ENCODE peak calls at places on chromosomes 16 and 17, in five cellular contexts. C is endodermal cell, N is fibroblast of lung, H is stomach, S is H9. U is an unnamed sample.
A peak's percentile ranks its signal among the peaks of the same experiment; 100 is the strongest.

GRCh38 chr17:42362245-42362961 is 25.8 kb downstream of the STAT3 start:
- DNase-seq in C (no peak), N (no peak), H (no peak), S (no peak), U (no peak)

GRCh38 chr17:41907185-41907556 is 11.6 kb downstream of the ACLY start:
- DNase-seq in C (no peak), N (peak; percentile 80), H (no peak), S (no peak), U (no peak)

GRCh38 chr16:4914528-4915225 is 22.3 kb downstream of the PPL start:
- DNase-seq in C (no peak), N (no peak), H (no peak), S (no peak), U (no peak)

GRCh38 chr16:31537362-31537921 is 9.7 kb downstream of the AHSP start:
- DNase-seq in C (peak; percentile 63), N (no peak), H (no peak), S (peak; percentile 34), U (peak; percentile 25)

GRCh38 chr16:88649924-88650748 is 717 bp downstream of the CYBA start:
- DNase-seq in C (peak; percentile 77), N (no peak), H (peak; percentile 48), S (peak; percentile 35), U (no peak)

GRCh38 chr16:183005-183404 is 2.7 kb downstream of the HBQ1 start:
- DNase-seq in C (no peak), N (no peak), H (no peak), S (no peak), U (no peak)

GRCh38 chr16:19886061-19886792 is 1.6 kb upstream of the GPRC5B start:
- DNase-seq in C (peak; percentile 95), N (peak; percentile 79), H (peak; percentile 78), S (peak; percentile 87), U (peak; percentile 88)

GRCh38 chr16:22296225-22297113 is 740 bp upstream of the POLR3E start:
- DNase-seq in C (no peak), N (peak; percentile 17), H (no peak), S (no peak), U (no peak)

GRCh38 chr17:62693616-62694415 is 66.3 kb downstream of the MRC2 start:
- DNase-seq in C (peak; percentile 63), N (no peak), H (no peak), S (peak; percentile 36), U (no peak)

GRCh38 chr17:57106107-57106835 is 21.2 kb downstream of the AKAP1 start:
- DNase-seq in C (peak; percentile 86), N (no peak), H (no peak), S (peak; percentile 80), U (no peak)

GRCh38 chr17:14078027-14078426 is 8.7 kb downstream of the COX10 start:
- DNase-seq in C (no peak), N (no peak), H (no peak), S (no peak), U (no peak)

GRCh38 chr17:69223809-69224208 is 4.8 kb downstream of the ABCA10 start:
- DNase-seq in C (no peak), N (peak; percentile 68), H (no peak), S (no peak), U (no peak)

GRCh38 chr17:27475981-27476895 is 20.0 kb downstream of the KSR1 start:
- DNase-seq in C (no peak), N (no peak), H (no peak), S (no peak), U (no peak)

GRCh38 chr16:2213817-2214720 is 571 bp downstream of the PGP start:
- DNase-seq in C (no peak), N (no peak), H (no peak), S (no peak), U (no peak)

GRCh38 chr17:3035968-3036280 is 27.5 kb downstream of the OR1D5 start:
- DNase-seq in C (peak; percentile 40), N (no peak), H (no peak), S (no peak), U (no peak)

GRCh38 chr17:58534901-58535421 is 20.5 kb upstream of the MTMR4 start:
- DNase-seq in C (no peak), N (peak; percentile 51), H (no peak), S (peak; percentile 26), U (no peak)

GRCh38 chr16:86994651-86995171 is 322.5 kb downstream of the C16orf95 start:
- DNase-seq in C (no peak), N (peak; percentile 86), H (no peak), S (no peak), U (no peak)

GRCh38 chr16:70685938-70686375 is at the start of gene MTSS2:
- DNase-seq in C (peak; percentile 93), N (peak; percentile 91), H (peak; percentile 83), S (peak; percentile 79), U (peak; percentile 84)

GRCh38 chr17:18139949-18140348 is 31.4 kb downstream of the MYO15A start:
- DNase-seq in C (peak; percentile 80), N (peak; percentile 20), H (no peak), S (no peak), U (no peak)

GRCh38 chr17:60554377-60554788 is 28.3 kb upstream of the APPBP2 start:
- DNase-seq in C (no peak), N (peak; percentile 94), H (peak; percentile 66), S (no peak), U (no peak)

GRCh38 chr16:19555938-19556778 is 655 bp downstream of the VPS35L start:
- DNase-seq in C (peak; percentile 96), N (peak; percentile 39), H (no peak), S (peak; percentile 95), U (no peak)

GRCh38 chr17:751269-752001 is 629 bp downstream of the GEMIN4 start:
- DNase-seq in C (peak; percentile 68), N (peak; percentile 54), H (peak; percentile 37), S (no peak), U (no peak)

GRCh38 chr16:68764866-68765265 is 27.8 kb downstream of the CDH1 start:
- DNase-seq in C (no peak), N (no peak), H (no peak), S (no peak), U (no peak)

GRCh38 chr17:79669861-79670260 is 59.0 kb upstream of the RBFOX3 start:
- DNase-seq in C (no peak), N (no peak), H (no peak), S (no peak), U (no peak)

GRCh38 chr16:23986455-23986854 is 150.7 kb downstream of the PRKCB start:
- DNase-seq in C (no peak), N (no peak), H (no peak), S (no peak), U (no peak)

GRCh38 chr16:556479-557173 is 3.6 kb upstream of the PRR35 start:
- DNase-seq in C (no peak), N (no peak), H (no peak), S (no peak), U (no peak)

GRCh38 chr16:58418601-58419000 is 26.3 kb downstream of the GINS3 start:
- DNase-seq in C (peak; percentile 60), N (no peak), H (no peak), S (no peak), U (no peak)

GRCh38 chr16:27795992-27796614 is 246.2 kb downstream of the KATNIP start:
- DNase-seq in C (peak; percentile 94), N (peak; percentile 40), H (peak; percentile 40), S (peak; percentile 74), U (no peak)

DNA sequence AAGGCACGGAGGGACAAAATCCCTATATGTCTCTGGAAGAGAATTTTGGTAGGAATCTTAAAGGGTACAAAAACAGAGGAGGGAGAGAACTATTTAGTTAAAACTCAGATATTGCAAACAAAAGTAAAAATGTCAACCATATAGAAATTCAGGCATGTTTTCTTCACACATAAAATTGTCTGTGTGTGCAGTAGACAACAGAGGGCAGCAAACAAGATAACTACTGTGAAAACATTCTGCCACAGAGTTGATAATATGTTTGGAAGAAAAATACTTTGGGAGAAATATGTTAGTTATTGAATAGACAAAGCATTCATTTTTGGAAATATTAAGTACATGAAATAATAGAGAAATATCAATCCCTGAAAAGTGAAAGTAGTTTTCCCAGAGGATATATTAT is 56.2 kb downstream of the SNX11 start:
- DNase-seq in C (no peak), N (no peak), H (no peak), S (no peak), U (no peak)
- TF ChIP-seq CTCF in C (peak; percentile 36), N (no peak), H (no peak), S (no peak), U (no peak)

GRCh38 chr17:64531955-64532371 is 25.2 kb downstream of the CEP95 start:
- DNase-seq in C (no peak), N (peak; percentile 53), H (no peak), S (no peak), U (no peak)

GRCh38 chr17:64535357-64535756 is 28.6 kb downstream of the CEP95 start:
- DNase-seq in C (no peak), N (no peak), H (no peak), S (no peak), U (no peak)

GRCh38 chr17:64533784-64534183 is 27.0 kb downstream of the CEP95 start:
- DNase-seq in C (no peak), N (no peak), H (no peak), S (no peak), U (no peak)

GRCh38 chr17:64532409-64532808 is 25.6 kb downstream of the CEP95 start:
- DNase-seq in C (no peak), N (no peak), H (no peak), S (no peak), U (no peak)

DNA sequence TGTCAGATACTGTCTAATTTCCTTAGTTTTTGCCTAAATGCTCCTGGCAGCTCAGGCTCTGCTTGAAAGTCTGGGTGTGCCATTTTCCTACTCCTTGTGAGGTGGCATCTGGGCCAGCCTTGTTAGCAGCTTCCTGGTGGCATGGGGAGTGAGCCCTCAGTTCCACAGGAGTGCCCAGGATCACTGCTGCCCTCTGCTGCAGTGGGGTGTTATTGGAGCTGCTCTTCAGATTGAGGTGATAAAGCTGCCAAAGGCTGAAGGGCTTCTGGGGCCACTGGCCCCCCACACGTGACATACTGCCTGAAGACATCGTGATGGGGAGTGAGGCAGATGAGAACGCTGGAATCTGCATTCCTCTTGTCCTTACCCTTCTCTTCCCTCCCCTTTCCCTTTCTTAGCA is 27.4 kb downstream of the CEP95 start:
- DNase-seq in C (no peak), N (no peak), H (no peak), S (no peak), U (no peak)
- TF ChIP-seq CTCF in C (no peak), N (no peak), H (no peak), S (no peak), U (no peak)

GRCh38 chr16:67444259-67445125 is 13.6 kb downstream of the HSD11B2 start:
- DNase-seq in C (peak; percentile 74), N (no peak), H (no peak), S (peak; percentile 63), U (no peak)
- TF ChIP-seq CTCF in C (peak; percentile 56), N (no peak), H (no peak), S (peak; percentile 52), U (no peak)

GRCh38 chr16:56608043-56608875 is at the start of gene MT2A:
- DNase-seq in C (peak; percentile 93), N (peak; percentile 97), H (peak; percentile 97), S (peak; percentile 85), U (peak; percentile 77)
- TF ChIP-seq CTCF in C (no peak), N (no peak), H (no peak), S (no peak), U (no peak)

U was measured in glutamatergic neuron.